ENCODE peak calls at places on chromosome 15, in seven cellular contexts. N is prostate gland, E is right atrium auricular region, S is tibial nerve, J is IMR-90, X is MM.1S, W is hepatocyte. M is an unnamed sample. For H3K9me3 and H3K4me1, the result is how much of the 10 kb centered on the place peaks cover.

GRCh38 chr15:62619526-62619925 is 423.0 kb upstream of the TPM1 start:
- DNase-seq in N (no peak), E (no peak), S (no peak), J (no peak), X (no peak), W (no peak), M (no peak)

GRCh38 chr15:51341366-51342248 is at the start of gene GLDN:
- DNase-seq in N (no peak), E (no peak), S (peak), J (peak), X (no peak), W (peak), M (peak)

GRCh38 chr15:70521576-70522322 is 241.6 kb downstream of the UACA start:
- DNase-seq in N (no peak), E (no peak), S (no peak), J (no peak), X (no peak), W (no peak), M (no peak)

GRCh38 chr15:69272139-69272538 is 26.6 kb upstream of the PAQR5 start:
- DNase-seq in N (no peak), E (no peak), S (no peak), J (no peak), X (no peak), W (no peak), M (no peak)

GRCh38 chr15:45091161-45091560 is 22.8 kb downstream of the DUOX2 start:
- DNase-seq in N (no peak), E (no peak), S (no peak), J (peak), X (no peak), W (peak), M (no peak)

GRCh38 chr15:33068007-33068441 is 126.5 kb downstream of the FMN1 start:
- DNase-seq in N (peak), E (no peak), S (no peak), J (no peak), X (peak), W (peak), M (peak)

GRCh38 chr15:36737430-36737891 is 158.0 kb downstream of the CDIN1 start:
- DNase-seq in N (no peak), E (no peak), S (no peak), J (peak), X (no peak), W (no peak), M (no peak)

GRCh38 chr15:67827561-67828378 is 2.5 kb downstream of the SKOR1 start:
- DNase-seq in N (no peak), E (no peak), S (no peak), J (no peak), X (no peak), W (no peak), M (peak)

GRCh38 chr15:74200394-74200793 is 2.2 kb downstream of the STRA6 start:
- DNase-seq in N (peak), E (no peak), S (peak), J (peak), X (no peak), W (peak), M (no peak)

GRCh38 chr15:72445426-72445825 is 28.7 kb upstream of the ARIH1 start:
- DNase-seq in N (no peak), E (no peak), S (no peak), J (no peak), X (no peak), W (no peak), M (no peak)

GRCh38 chr15:63600646-63601025 is 3.4 kb downstream of the FBXL22 start:
- DNase-seq in N (peak), E (peak), S (peak), J (peak), X (peak), W (peak), M (peak)

GRCh38 chr15:70245932-70246622 is 148.4 kb upstream of the TLE3 start:
- DNase-seq in N (no peak), E (no peak), S (no peak), J (peak), X (no peak), W (no peak), M (peak)

GRCh38 chr15:99305761-99306505 is 54.7 kb downstream of the LRRC28 start:
- DNase-seq in N (peak), E (peak), S (peak), J (peak), X (no peak), W (peak), M (no peak)

GRCh38 chr15:92061511-92062200 is 208.1 kb downstream of the SLCO3A1 start:
- DNase-seq in N (no peak), E (no peak), S (no peak), J (no peak), X (no peak), W (no peak), M (no peak)

GRCh38 chr15:43872416-43873020 is 45.7 kb downstream of the WDR76 start:
- DNase-seq in N (peak), E (no peak), S (no peak), J (peak), X (peak), W (peak), M (no peak)

GRCh38 chr15:94252906-94253305 is 21.5 kb downstream of the MCTP2 start:
- DNase-seq in N (no peak), E (no peak), S (no peak), J (no peak), X (no peak), W (no peak), M (no peak)

GRCh38 chr15:25811481-25811906 is 51.6 kb downstream of the ATP10A start:
- DNase-seq in N (no peak), E (no peak), S (no peak), J (no peak), X (peak), W (no peak), M (no peak)

GRCh38 chr15:66865622-66866611 is 163.9 kb downstream of the SMAD6 start:
- DNase-seq in N (no peak), E (no peak), S (no peak), J (no peak), X (peak), W (no peak), M (no peak)

GRCh38 chr15:70271422-70272088 is 173.8 kb upstream of the TLE3 start:
- DNase-seq in N (no peak), E (peak), S (peak), J (peak), X (no peak), W (peak), M (no peak)

GRCh38 chr15:89770041-89770440 is 6.1 kb upstream of the MESP2 start:
- DNase-seq in N (no peak), E (no peak), S (no peak), J (peak), X (no peak), W (no peak), M (no peak)

GRCh38 chr15:60945196-60945595 is 283.9 kb downstream of the RORA start:
- DNase-seq in N (peak), E (peak), S (no peak), J (no peak), X (no peak), W (no peak), M (no peak)

GRCh38 chr15:58398053-58398452 is 33.7 kb upstream of the LIPC start:
- DNase-seq in N (no peak), E (no peak), S (no peak), J (no peak), X (no peak), W (no peak), M (no peak)

GRCh38 chr15:96354731-96355560 is 24.4 kb downstream of the NR2F2 start:
- DNase-seq in N (no peak), E (no peak), S (no peak), J (peak), X (peak), W (peak), M (no peak)

GRCh38 chr15:64144565-64145281 is 6.8 kb upstream of the SNX22 start:
- DNase-seq in N (no peak), E (no peak), S (no peak), J (no peak), X (no peak), W (no peak), M (peak)

GRCh38 chr15:75058127-75058905 is 34.9 kb downstream of the PPCDC start:
- DNase-seq in N (no peak), E (no peak), S (no peak), J (peak), X (no peak), W (no peak), M (no peak)

GRCh38 chr15:69087581-69087980 is 72.9 kb upstream of the GLCE start:
- DNase-seq in N (no peak), E (no peak), S (no peak), J (no peak), X (no peak), W (no peak), M (no peak)

GRCh38 chr15:86813892-86814291 is 734.2 kb downstream of the AGBL1 start:
- DNase-seq in N (no peak), E (no peak), S (no peak), J (no peak), X (no peak), W (no peak), M (no peak)

GRCh38 chr15:44775923-44776322 is 39.6 kb downstream of the TRIM69 start:
- DNase-seq in N (no peak), E (no peak), S (no peak), J (no peak), X (peak), W (peak), M (no peak)

GRCh38 chr15:38186505-38186904 is 66.1 kb upstream of the SPRED1 start:
- DNase-seq in N (no peak), E (no peak), S (no peak), J (no peak), X (peak), W (no peak), M (no peak)

GRCh38 chr15:89178307-89178977 is 42.9 kb downstream of the RLBP1 start:
- DNase-seq in N (no peak), E (peak), S (no peak), J (no peak), X (no peak), W (no peak), M (no peak)

GRCh38 chr15:78319588-78319987 is 20.2 kb upstream of the SKIC8 start:
- DNase-seq in N (no peak), E (no peak), S (no peak), J (no peak), X (no peak), W (no peak), M (no peak)

GRCh38 chr15:57618325-57618724 is 26.6 kb downstream of the MYZAP start:
- DNase-seq in N (no peak), E (no peak), S (no peak), J (no peak), X (no peak), W (no peak), M (no peak)

GRCh38 chr15:70629735-70630273 is 133.6 kb downstream of the UACA start:
- DNase-seq in N (no peak), E (no peak), S (no peak), J (no peak), X (no peak), W (no peak), M (no peak)

GRCh38 chr15:23835944-23836343 is 148.8 kb upstream of the NDN start:
- DNase-seq in N (no peak), E (no peak), S (no peak), J (no peak), X (no peak), W (no peak), M (no peak)
- H3K9me3 ChIP-seq in N (under half), E (under half), S (under half), J (under half), X (under half), W (under half), M (under half)

GRCh38 chr15:31338879-31339557 is 12.4 kb downstream of the KLF13 start:
- DNase-seq in N (no peak), E (peak), S (no peak), J (peak), X (no peak), W (peak), M (peak)
- H3K4me1 ChIP-seq in N (under half), E (half or more), S (half or more), J (under half), X (half or more), W (under half), M (half or more)

GRCh38 chr15:77186518-77187095 is 115.7 kb upstream of the TSPAN3 start:
- DNase-seq in N (no peak), E (no peak), S (no peak), J (peak), X (peak), W (peak), M (no peak)
- TF ChIP-seq CTCF in N (peak), E (peak), S (peak), J (peak), X (peak), W (peak), M (peak)

DNA sequence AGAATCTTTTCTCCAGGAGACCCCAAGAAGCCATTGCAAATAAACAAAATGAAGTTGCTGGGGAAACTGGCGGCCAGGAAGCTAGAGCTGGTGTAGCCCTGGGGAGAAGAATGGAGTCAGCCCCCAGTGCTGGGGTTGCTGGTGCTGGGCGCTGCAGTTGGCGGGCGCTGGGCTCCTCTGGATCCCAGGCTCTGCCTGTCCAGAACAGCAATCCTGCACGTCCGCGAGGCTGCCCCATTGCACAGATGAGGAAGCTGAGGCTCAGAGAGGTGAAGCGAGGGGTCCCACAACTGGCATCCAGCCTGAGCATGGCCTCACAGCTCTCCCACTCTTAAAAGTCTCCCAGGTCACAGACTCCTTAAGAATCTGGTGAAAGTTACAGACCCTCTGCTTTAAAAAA is 161.1 kb downstream of the OR4M2 start:
- DNase-seq in N (no peak), E (no peak), S (no peak), J (no peak), X (no peak), W (no peak), M (no peak)
- H3K9me3 ChIP-seq in N (under half), E (under half), S (under half), J (under half), X (under half), W (under half), M (under half)

GRCh38 chr15:40336129-40337122 is 4.3 kb downstream of the CCDC9B start:
- DNase-seq in N (no peak), E (no peak), S (no peak), J (no peak), X (peak), W (no peak), M (no peak)

GRCh38 chr15:40338921-40339620 is 1.7 kb downstream of the CCDC9B start:
- DNase-seq in N (no peak), E (no peak), S (no peak), J (peak), X (no peak), W (no peak), M (no peak)

GRCh38 chr15:40339621-40339945 is 1.2 kb downstream of the CCDC9B start:
- DNase-seq in N (no peak), E (no peak), S (no peak), J (no peak), X (no peak), W (no peak), M (no peak)

GRCh38 chr15:40338041-40338657 is 2.6 kb downstream of the CCDC9B start:
- DNase-seq in N (no peak), E (peak), S (no peak), J (peak), X (peak), W (peak), M (peak)

DNA sequence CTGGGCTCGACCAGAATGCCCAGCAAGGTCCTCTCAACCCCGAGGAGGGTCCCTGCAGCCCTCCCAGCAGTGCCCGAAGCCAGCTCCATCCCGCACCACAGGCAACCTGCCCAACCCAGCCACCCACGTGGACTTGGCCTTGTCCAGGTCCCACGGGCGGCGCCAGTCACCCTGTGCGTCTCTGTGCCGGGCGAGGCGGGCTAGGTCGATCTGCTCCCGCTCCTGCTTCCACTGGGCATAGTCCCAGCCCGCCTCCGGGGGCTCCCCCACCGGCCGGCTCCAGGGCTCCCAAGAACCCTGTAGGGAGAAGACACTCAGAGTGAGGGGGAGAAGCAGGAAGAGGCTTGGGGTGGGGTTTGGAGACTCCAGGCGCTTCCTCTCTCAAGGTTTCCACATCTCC is 3.1 kb downstream of the CCDC9B start:
- DNase-seq in N (no peak), E (no peak), S (no peak), J (no peak), X (no peak), W (no peak), M (no peak)
- H3K4me1 ChIP-seq in N (under half), E (half or more), S (half or more), J (under half), X (under half), W (under half), M (half or more)

DNA sequence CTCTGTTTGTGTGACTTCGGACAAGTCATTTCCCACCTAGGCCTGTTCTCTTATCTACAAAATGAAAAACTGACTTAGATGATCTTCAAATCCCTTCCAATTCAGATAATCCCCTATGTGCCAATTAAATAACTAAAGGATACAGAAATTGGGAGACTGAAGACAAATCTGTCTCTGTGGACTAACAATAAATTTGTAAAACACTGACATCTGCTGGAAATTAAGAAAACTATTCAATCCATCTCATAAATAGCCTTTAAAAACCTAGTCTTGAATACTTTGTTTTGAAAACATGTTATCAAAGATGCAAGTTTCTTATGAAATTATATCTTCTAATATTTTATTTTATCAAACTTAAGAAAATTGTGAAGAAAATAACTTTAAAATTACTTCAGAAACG is 38.3 kb downstream of the MTHFS start:
- DNase-seq in N (no peak), E (no peak), S (no peak), J (no peak), X (no peak), W (no peak), M (no peak)
- TF ChIP-seq CTCF in N (no peak), E (no peak), S (no peak), J (peak), X (peak), W (peak), M (no peak)

M was measured in upper lobe of right lung.